ENCODE peak calls at places on chromosome 12, in four cellular contexts. One of them, this sample, is unnamed.

GRCh38 chr12:21526721-21527345 is 737 bp downstream of the SPX start:
- DNase-seq in WTC11: no peak
- DNase-seq in mucosa of descending colon: no peak
- DNase-seq in adrenal gland: no peak
- DNase-seq in this sample: no peak

GRCh38 chr12:14834502-14834901 is 8.8 kb downstream of the ART4 start:
- DNase-seq in WTC11: no peak
- DNase-seq in mucosa of descending colon: no peak
- DNase-seq in adrenal gland: no peak
- DNase-seq in this sample: no peak

GRCh38 chr12:57735198-57735855 is 3.2 kb downstream of the AGAP2 start:
- DNase-seq in WTC11: no peak
- DNase-seq in mucosa of descending colon: no peak
- DNase-seq in adrenal gland: no peak
- DNase-seq in this sample: peak; percentile 53

GRCh38 chr12:630656-631632 is 32.3 kb downstream of the NINJ2 start:
- DNase-seq in WTC11: peak; percentile 61
- DNase-seq in mucosa of descending colon: peak; percentile 86
- DNase-seq in adrenal gland: peak; percentile 53
- DNase-seq in this sample: no peak

GRCh38 chr12:85076688-85077430 is 40.7 kb downstream of the LRRIQ1 start:
- DNase-seq in WTC11: no peak
- DNase-seq in mucosa of descending colon: no peak
- DNase-seq in adrenal gland: no peak
- DNase-seq in this sample: peak; percentile 14

GRCh38 chr12:62313727-62314380 is 53.6 kb downstream of the USP15 start:
- DNase-seq in WTC11: no peak
- DNase-seq in mucosa of descending colon: no peak
- DNase-seq in adrenal gland: no peak
- DNase-seq in this sample: no peak

GRCh38 chr12:46455648-46456352 is 83.2 kb upstream of the SLC38A2 start:
- DNase-seq in WTC11: no peak
- DNase-seq in mucosa of descending colon: no peak
- DNase-seq in adrenal gland: no peak
- DNase-seq in this sample: no peak

GRCh38 chr12:12786716-12787601 is 1.5 kb downstream of the APOLD1 start:
- DNase-seq in WTC11: peak; percentile 71
- DNase-seq in mucosa of descending colon: peak; percentile 86
- DNase-seq in adrenal gland: peak; percentile 82
- DNase-seq in this sample: peak; percentile 93

GRCh38 chr12:62772556-62772955 is 162.4 kb downstream of the PPM1H start:
- DNase-seq in WTC11: no peak
- DNase-seq in mucosa of descending colon: no peak
- DNase-seq in adrenal gland: no peak
- DNase-seq in this sample: no peak

GRCh38 chr12:4265280-4265679 is 8.3 kb upstream of the CCND2 start:
- DNase-seq in WTC11: no peak
- DNase-seq in mucosa of descending colon: no peak
- DNase-seq in adrenal gland: no peak
- DNase-seq in this sample: no peak

GRCh38 chr12:119699199-119699765 is 31.3 kb downstream of the PRKAB1 start:
- DNase-seq in WTC11: no peak
- DNase-seq in mucosa of descending colon: no peak
- DNase-seq in adrenal gland: peak; percentile 86
- DNase-seq in this sample: no peak

GRCh38 chr12:131380961-131381705 is 329.8 kb upstream of the SFSWAP start:
- DNase-seq in WTC11: no peak
- DNase-seq in mucosa of descending colon: no peak
- DNase-seq in adrenal gland: no peak
- DNase-seq in this sample: no peak

GRCh38 chr12:121494093-121494787 is 86.6 kb downstream of the KDM2B start:
- DNase-seq in WTC11: peak; percentile 84
- DNase-seq in mucosa of descending colon: no peak
- DNase-seq in adrenal gland: peak; percentile 44
- DNase-seq in this sample: peak; percentile 58

GRCh38 chr12:105382771-105383632 is 52.5 kb downstream of the C12orf75 start:
- DNase-seq in WTC11: peak; percentile 15
- DNase-seq in mucosa of descending colon: no peak
- DNase-seq in adrenal gland: peak; percentile 32
- DNase-seq in this sample: peak; percentile 65

GRCh38 chr12:4052691-4053090 is 179.5 kb upstream of the PARP11 start:
- DNase-seq in WTC11: no peak
- DNase-seq in mucosa of descending colon: no peak
- DNase-seq in adrenal gland: no peak
- DNase-seq in this sample: no peak

GRCh38 chr12:29273178-29273843 is 107.7 kb downstream of the ERGIC2 start:
- DNase-seq in WTC11: peak; percentile 16
- DNase-seq in mucosa of descending colon: no peak
- DNase-seq in adrenal gland: no peak
- DNase-seq in this sample: no peak

GRCh38 chr12:132955094-132955932 is 793 bp downstream of the ZNF605 start:
- DNase-seq in WTC11: no peak
- DNase-seq in mucosa of descending colon: no peak
- DNase-seq in adrenal gland: peak; percentile 65
- DNase-seq in this sample: peak; percentile 72

GRCh38 chr12:69095765-69096477 is 143.4 kb upstream of the CPSF6 start:
- DNase-seq in WTC11: no peak
- DNase-seq in mucosa of descending colon: no peak
- DNase-seq in adrenal gland: no peak
- DNase-seq in this sample: no peak

GRCh38 chr12:68040450-68041075 is 51.3 kb downstream of the IFNG-AS1 start:
- DNase-seq in WTC11: peak; percentile 65
- DNase-seq in mucosa of descending colon: no peak
- DNase-seq in adrenal gland: peak; percentile 77
- DNase-seq in this sample: peak; percentile 54

GRCh38 chr12:119631930-119632678 is 35.8 kb upstream of the PRKAB1 start:
- DNase-seq in WTC11: no peak
- DNase-seq in mucosa of descending colon: no peak
- DNase-seq in adrenal gland: no peak
- DNase-seq in this sample: no peak

GRCh38 chr12:6451348-6452244 is at the start of gene TAPBPL:
- DNase-seq in WTC11: peak; percentile 54
- DNase-seq in mucosa of descending colon: peak; percentile 89
- DNase-seq in adrenal gland: peak; percentile 85
- DNase-seq in this sample: peak; percentile 95

GRCh38 chr12:108905725-108906124 is 25.8 kb downstream of the DAO start:
- DNase-seq in WTC11: no peak
- DNase-seq in mucosa of descending colon: no peak
- DNase-seq in adrenal gland: no peak
- DNase-seq in this sample: no peak

GRCh38 chr12:96514328-96514727 is 25.0 kb downstream of the CFAP54 start:
- DNase-seq in WTC11: no peak
- DNase-seq in mucosa of descending colon: no peak
- DNase-seq in adrenal gland: no peak
- DNase-seq in this sample: no peak

GRCh38 chr12:185197-185955 is 28.6 kb downstream of the SLC6A12 start:
- DNase-seq in WTC11: no peak
- DNase-seq in mucosa of descending colon: no peak
- DNase-seq in adrenal gland: no peak
- DNase-seq in this sample: no peak

GRCh38 chr12:38921025-38921677 is 15.8 kb upstream of the CPNE8 start:
- DNase-seq in WTC11: peak; percentile 53
- DNase-seq in mucosa of descending colon: no peak
- DNase-seq in adrenal gland: peak; percentile 74
- DNase-seq in this sample: no peak

GRCh38 chr12:10067259-10067658 is 31.5 kb downstream of the CLEC1A start:
- DNase-seq in WTC11: no peak
- DNase-seq in mucosa of descending colon: no peak
- DNase-seq in adrenal gland: no peak
- DNase-seq in this sample: no peak

GRCh38 chr12:1864456-1864855 is 44.1 kb downstream of the LRTM2 start:
- DNase-seq in WTC11: no peak
- DNase-seq in mucosa of descending colon: no peak
- DNase-seq in adrenal gland: no peak
- DNase-seq in this sample: no peak

This sample was measured in hepatic stellate cell.